ENCODE peak calls at places on chromosomes 2 and 18, in ten cellular contexts. Y, Z, U, K, X, P, J, E, M and A are unnamed samples.

GRCh38 chr18:36633961-36634412 is 194.8 kb downstream of the TPGS2 start:
- DNase-seq in U (no peak), Z (no peak), P (no peak), E (no peak), M (no peak), J (no peak), Y (no peak), K (no peak), X (no peak), A (no peak)

GRCh38 chr2:134869941-134870736 is 31.7 kb downstream of the ACMSD start:
- DNase-seq in M (no peak), Z (peak), P (no peak), U (no peak), E (no peak), X (no peak), Y (no peak), K (no peak), J (peak), A (no peak)

GRCh38 chr2:11140492-11140891 is 14.8 kb upstream of the SLC66A3 start:
- DNase-seq in P (no peak), X (no peak), Z (peak), E (no peak), M (peak), Y (peak), J (no peak), U (no peak), K (no peak), A (no peak)

GRCh38 chr2:237662671-237663093 is 35.3 kb downstream of the LRRFIP1 start:
- DNase-seq in K (no peak), X (peak), E (no peak), J (peak), U (no peak), M (peak), Z (peak), P (peak), Y (peak), A (peak)

GRCh38 chr2:158202151-158202778 is 100.6 kb downstream of the UPP2 start:
- DNase-seq in E (no peak), Y (peak), Z (no peak), P (no peak), U (no peak), J (no peak), X (no peak), M (no peak), K (no peak), A (no peak)

GRCh38 chr2:223870840-223871618 is 33.6 kb upstream of the AP1S3 start:
- DNase-seq in U (no peak), K (no peak), Y (no peak), X (no peak), P (no peak), Z (no peak), M (no peak), J (no peak), E (no peak), A (no peak)

GRCh38 chr2:170361359-170361936 is 183.5 kb downstream of the MYO3B start:
- DNase-seq in K (no peak), E (no peak), P (no peak), Z (peak), Y (peak), X (peak), J (peak), M (no peak), U (no peak), A (peak)

GRCh38 chr2:48414980-48415764 is 114.8 kb upstream of the STON1 start:
- DNase-seq in K (peak), M (no peak), P (no peak), Y (no peak), X (no peak), Z (no peak), J (no peak), E (no peak), U (no peak), A (no peak)

GRCh38 chr2:231339318-231339717 is 56.2 kb upstream of the B3GNT7 start:
- DNase-seq in M (no peak), P (peak), U (no peak), K (no peak), E (no peak), Z (no peak), J (no peak), X (no peak), Y (no peak), A (no peak)

GRCh38 chr18:3221496-3221895 is 1.7 kb upstream of the MYOM1 start:
- DNase-seq in P (no peak), U (no peak), X (no peak), Z (no peak), J (no peak), Y (no peak), E (no peak), M (no peak), K (no peak), A (no peak)

GRCh38 chr2:186806591-186806990 is 42.4 kb downstream of the ZSWIM2 start:
- DNase-seq in U (no peak), M (no peak), Z (no peak), E (no peak), K (no peak), J (no peak), P (no peak), X (no peak), Y (no peak), A (no peak)

GRCh38 chr2:44495544-44495943 is 133.8 kb downstream of the CAMKMT start:
- DNase-seq in X (no peak), Y (no peak), M (no peak), P (no peak), K (no peak), E (no peak), J (no peak), Z (no peak), U (no peak), A (no peak)

GRCh38 chr2:220779918-220780317 is 792.2 kb downstream of the EPHA4 start:
- DNase-seq in J (no peak), M (no peak), Y (peak), Z (peak), K (no peak), X (no peak), P (no peak), U (no peak), E (no peak), A (no peak)

GRCh38 chr2:152743004-152743403 is 24.6 kb downstream of the ARL6IP6 start:
- DNase-seq in U (no peak), J (no peak), Y (no peak), E (no peak), M (no peak), X (no peak), Z (no peak), P (no peak), K (no peak), A (no peak)